ENCODE peak calls at places on chromosomes 13 and 19, in seven cellular contexts. F is GM12878, R is SK-N-SH, J is K562, P is HCT116, A is H1, X is HepG2. I is an unnamed sample.
A peak's percentile ranks its signal among the peaks of the same experiment; 100 is the strongest.

GRCh38 chr13:73000027-73000674 is 58.7 kb upstream of the KLF5 start:
- DNase-seq in F (peak; percentile 21), R (no peak), J (peak; percentile 3), P (peak; percentile 26), A (no peak), X (no peak), I (no peak)

GRCh38 chr13:100212904-100213538 is 124.1 kb downstream of the PCCA start:
- DNase-seq in F (no peak), R (no peak), J (no peak), P (no peak), A (no peak), X (no peak), I (no peak)

GRCh38 chr19:42388851-42389489 is 1.1 kb downstream of the CNFN start:
- DNase-seq in F (no peak), R (no peak), J (no peak), P (no peak), A (no peak), X (no peak), I (no peak)

GRCh38 chr13:30466358-30466714 is 600 bp upstream of the HMGB1 start:
- DNase-seq in F (no peak), R (no peak), J (no peak), P (no peak), A (no peak), X (no peak), I (no peak)

GRCh38 chr13:66348745-66349720 is 881.1 kb downstream of the PCDH9 start:
- DNase-seq in F (no peak), R (no peak), J (no peak), P (no peak), A (no peak), X (no peak), I (no peak)

GRCh38 chr19:54660967-54661366 is 1.8 kb upstream of the LILRB4 start:
- DNase-seq in F (peak; percentile 72), R (no peak), J (no peak), P (no peak), A (no peak), X (no peak), I (no peak)

GRCh38 chr13:107827840-107828549 is 387.3 kb downstream of the LIG4 start:
- DNase-seq in F (no peak), R (peak; percentile 49), J (no peak), P (no peak), A (no peak), X (no peak), I (no peak)

GRCh38 chr13:47215741-47216140 is 318.9 kb upstream of the HTR2A start:
- DNase-seq in F (no peak), R (no peak), J (no peak), P (no peak), A (peak; percentile 19), X (no peak), I (no peak)

GRCh38 chr19:4120531-4120930 is 3.4 kb downstream of the MAP2K2 start:
- DNase-seq in F (no peak), R (no peak), J (no peak), P (no peak), A (no peak), X (no peak), I (no peak)

GRCh38 chr13:83221813-83222241 is 660.4 kb downstream of the SLITRK1 start:
- DNase-seq in F (no peak), R (no peak), J (no peak), P (no peak), A (no peak), X (no peak), I (no peak)
- TF ChIP-seq JUND in F (no peak), R (peak; percentile 80), J (no peak), P (no peak), A (no peak), X (no peak), I (no peak)

GRCh38 chr19:39199025-39199424 is 2.3 kb downstream of the NCCRP1 start:
- DNase-seq in F (no peak), R (peak; percentile 66), J (no peak), P (no peak), A (no peak), X (peak; percentile 35), I (no peak)
- TF ChIP-seq JUND in F (no peak), R (no peak), J (no peak), P (no peak), A (no peak), X (no peak), I (no peak)

DNA sequence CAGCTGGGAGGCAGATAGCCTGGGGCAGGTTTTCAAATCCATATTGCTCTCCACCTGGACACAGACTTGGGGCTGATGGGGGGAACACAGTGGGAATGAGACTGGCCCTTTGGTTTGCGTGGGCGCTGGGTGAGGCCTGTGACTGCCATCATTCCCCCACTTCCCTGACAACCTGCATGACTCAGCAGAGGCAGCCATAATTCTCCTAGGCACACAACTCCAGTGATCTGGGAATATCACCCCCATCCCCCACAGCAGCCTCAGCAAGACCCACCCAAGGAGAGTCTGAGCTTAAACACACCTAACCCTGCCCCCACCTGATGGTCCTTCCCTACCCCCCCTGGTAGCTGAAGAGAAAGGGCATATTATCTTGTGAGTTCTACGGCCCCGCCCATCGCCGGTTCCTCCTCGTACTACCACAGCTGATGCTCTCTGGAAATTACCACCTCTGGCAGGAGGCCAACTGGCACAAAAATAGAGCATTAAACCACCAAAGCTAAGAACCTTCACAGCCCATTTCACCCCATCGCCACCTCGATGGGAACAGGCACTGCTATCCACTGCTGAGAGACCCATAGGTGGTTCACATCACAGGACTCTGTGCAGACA is 71.0 kb downstream of the RNF17 start:
- DNase-seq in F (no peak), R (no peak), J (peak; percentile 26), P (no peak), A (no peak), X (no peak), I (no peak)
- TF ChIP-seq JUND in F (no peak), R (no peak), J (no peak), P (no peak), A (no peak), X (no peak), I (no peak)

DNA sequence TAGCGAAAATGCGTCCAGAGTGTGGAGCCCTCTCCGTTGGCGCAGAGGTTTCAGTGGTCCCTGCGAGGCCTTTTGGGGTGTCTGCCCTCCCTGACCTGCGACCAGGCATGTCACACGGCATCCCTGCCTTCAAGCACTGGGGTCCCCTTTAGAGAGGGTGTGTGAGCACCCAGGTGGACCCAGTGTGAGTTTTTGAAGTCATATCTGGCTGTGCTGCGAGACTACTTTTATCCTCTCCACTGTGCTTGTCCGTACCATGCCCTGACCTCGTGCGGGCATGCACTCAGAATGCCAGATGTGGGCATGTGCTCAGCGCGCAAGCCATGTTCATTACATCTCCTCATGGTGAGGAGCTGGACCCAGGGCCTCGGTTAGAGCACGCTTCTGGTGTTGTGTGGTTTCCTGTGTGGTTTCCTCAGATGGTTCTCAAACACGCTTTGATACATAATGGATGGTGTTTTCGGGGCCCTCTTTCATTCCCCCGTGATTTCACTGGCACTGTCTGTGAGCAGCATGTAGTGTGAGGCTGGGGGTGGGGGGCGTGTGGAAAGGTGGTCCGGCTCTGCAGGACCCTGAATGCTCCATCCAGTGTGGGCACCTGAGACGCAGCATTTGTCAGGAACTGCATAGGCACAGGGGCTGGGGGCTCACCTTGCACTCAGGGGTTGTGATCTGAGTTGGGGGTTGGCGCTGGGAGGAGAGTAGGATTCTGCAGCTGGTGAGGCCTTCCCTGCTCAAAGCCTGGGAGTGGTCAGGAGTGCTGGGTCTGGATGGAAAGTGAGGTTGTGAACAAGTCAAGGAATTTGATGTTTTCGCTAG is 2.3 kb downstream of the TFDP1 start:
- DNase-seq in F (no peak), R (no peak), J (no peak), P (no peak), A (no peak), X (no peak), I (no peak)
- TF ChIP-seq JUND in F (no peak), R (no peak), J (no peak), P (no peak), A (no peak), X (no peak), I (no peak)

GRCh38 chr13:57123660-57124059 is 17.1 kb upstream of the PRR20A start:
- DNase-seq in F (no peak), R (no peak), J (no peak), P (no peak), A (no peak), X (no peak), I (no peak)

DNA sequence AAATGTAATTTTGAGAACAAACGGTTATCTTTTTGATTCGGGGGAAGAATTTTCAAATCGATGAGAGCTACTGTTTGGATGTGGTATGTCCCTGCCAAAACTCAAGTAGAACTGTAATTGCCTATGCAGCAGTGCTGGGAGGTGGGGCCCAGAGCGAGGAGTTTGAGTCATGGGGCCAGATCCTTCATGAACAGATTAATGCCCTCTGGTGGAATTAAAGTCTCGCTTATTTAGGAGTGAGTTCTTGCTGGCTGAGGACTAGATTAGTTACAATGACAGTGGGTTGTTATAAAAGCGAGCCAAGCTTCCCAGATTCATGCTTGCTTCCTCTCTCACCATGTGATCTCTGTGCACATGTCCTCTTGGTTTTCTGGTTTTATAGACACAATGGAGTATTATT is 11.8 kb upstream of the PRR20A start:
- DNase-seq in F (no peak), R (no peak), J (no peak), P (no peak), A (peak; percentile 15), X (no peak), I (peak; percentile 7)
- TF ChIP-seq JUND in F (no peak), R (no peak), J (no peak), P (no peak), A (no peak), X (no peak), I (no peak)

I was measured in T47D.